ENCODE peak calls at places on chromosomes 4 and X, in five cellular contexts. One of them, this sample, is unnamed.

GRCh38 chr4:74873545-74874295 is 59.2 kb upstream of the PARM1 start:
- DNase-seq in posterior cingulate gyrus: no peak
- DNase-seq in AG09309: no peak
- DNase-seq in HS-5: no peak
- DNase-seq in NAMALWA: peak; percentile 29
- DNase-seq in this sample: no peak

GRCh38 chr4:168664242-168664897 is 167.5 kb downstream of the PALLD start:
- DNase-seq in AG09309: no peak
- DNase-seq in HS-5: no peak
- DNase-seq in posterior cingulate gyrus: no peak
- DNase-seq in NAMALWA: no peak
- DNase-seq in this sample: no peak

GRCh38 chr4:67437974-67438713 is 107.2 kb downstream of the CENPC start:
- DNase-seq in NAMALWA: no peak
- DNase-seq in HS-5: peak; percentile 5
- DNase-seq in posterior cingulate gyrus: no peak
- DNase-seq in AG09309: peak; percentile 56
- DNase-seq in this sample: peak; percentile 86

GRCh38 chrX:11269996-11270395 is 23.2 kb upstream of the AMELX start:
- DNase-seq in NAMALWA: no peak
- DNase-seq in AG09309: no peak
- DNase-seq in posterior cingulate gyrus: no peak
- DNase-seq in HS-5: no peak
- DNase-seq in this sample: no peak

GRCh38 chrX:68835104-68835442 is 6.3 kb downstream of the EFNB1 start:
- DNase-seq in NAMALWA: no peak
- DNase-seq in HS-5: no peak
- DNase-seq in AG09309: no peak
- DNase-seq in posterior cingulate gyrus: no peak
- DNase-seq in this sample: no peak

GRCh38 chr4:73520821-73521220 is 39.3 kb downstream of the AFM start:
- DNase-seq in NAMALWA: no peak
- DNase-seq in HS-5: peak; percentile 6
- DNase-seq in AG09309: peak; percentile 61
- DNase-seq in posterior cingulate gyrus: no peak
- DNase-seq in this sample: peak; percentile 70

GRCh38 chrX:107551546-107551945 is 76.8 kb upstream of the PRPS1 start:
- DNase-seq in NAMALWA: no peak
- DNase-seq in HS-5: no peak
- DNase-seq in posterior cingulate gyrus: no peak
- DNase-seq in AG09309: no peak
- DNase-seq in this sample: no peak

GRCh38 chr4:173794662-173795061 is 264.6 kb upstream of the HAND2 start:
- DNase-seq in HS-5: no peak
- DNase-seq in NAMALWA: no peak
- DNase-seq in AG09309: no peak
- DNase-seq in posterior cingulate gyrus: no peak
- DNase-seq in this sample: peak; percentile 38

GRCh38 chr4:189001283-189001970 is 862.2 kb downstream of the TRIML1 start:
- DNase-seq in HS-5: no peak
- DNase-seq in AG09309: no peak
- DNase-seq in NAMALWA: peak; percentile 70
- DNase-seq in posterior cingulate gyrus: no peak
- DNase-seq in this sample: no peak

GRCh38 chr4:16116493-16116990 is 32.7 kb upstream of the PROM1 start:
- DNase-seq in HS-5: no peak
- DNase-seq in NAMALWA: no peak
- DNase-seq in AG09309: no peak
- DNase-seq in posterior cingulate gyrus: no peak
- DNase-seq in this sample: no peak

GRCh38 chr4:45663495-45664148 is 460.2 kb downstream of the GABRG1 start:
- DNase-seq in posterior cingulate gyrus: no peak
- DNase-seq in HS-5: no peak
- DNase-seq in AG09309: no peak
- DNase-seq in NAMALWA: no peak
- DNase-seq in this sample: no peak

GRCh38 chr4:113781439-113782040 is 20.0 kb upstream of the CAMK2D start:
- DNase-seq in posterior cingulate gyrus: no peak
- DNase-seq in NAMALWA: peak; percentile 68
- DNase-seq in AG09309: no peak
- DNase-seq in HS-5: no peak
- DNase-seq in this sample: peak; percentile 69

GRCh38 chrX:18833071-18833731 is 125.8 kb downstream of the PPEF1 start:
- DNase-seq in AG09309: peak; percentile 4
- DNase-seq in NAMALWA: no peak
- DNase-seq in posterior cingulate gyrus: no peak
- DNase-seq in HS-5: no peak
- DNase-seq in this sample: peak; percentile 44

GRCh38 chr4:1842339-1842895 is 13.5 kb downstream of the LETM1 start:
- DNase-seq in NAMALWA: no peak
- DNase-seq in AG09309: no peak
- DNase-seq in HS-5: no peak
- DNase-seq in posterior cingulate gyrus: no peak
- DNase-seq in this sample: no peak

GRCh38 chr4:176034498-176034897 is 31.1 kb upstream of the WDR17 start:
- DNase-seq in AG09309: peak; percentile 10
- DNase-seq in HS-5: peak; percentile 31
- DNase-seq in posterior cingulate gyrus: no peak
- DNase-seq in NAMALWA: peak; percentile 68
- DNase-seq in this sample: peak; percentile 52

GRCh38 chr4:177554966-177555574 is 112.8 kb upstream of the AGA start:
- DNase-seq in AG09309: no peak
- DNase-seq in NAMALWA: peak; percentile 51
- DNase-seq in posterior cingulate gyrus: no peak
- DNase-seq in HS-5: peak; percentile 30
- DNase-seq in this sample: peak; percentile 50

This sample was measured in cardiac fibroblast.